ENCODE peak calls at places on chromosomes 7 and 10, in four cellular contexts. P is lower lobe of right lung, U is endothelial cell, Q is astrocyte of the spinal cord. L is an unnamed sample.

GRCh38 chr10:46217749-46218453 is 68.9 kb upstream of the ANTXRL start:
- DNase-seq in P (no peak), U (no peak), Q (no peak), L (no peak)

GRCh38 chr7:68246189-68246633 is 1249.6 kb downstream of the TYW1 start:
- DNase-seq in P (no peak), U (no peak), Q (no peak), L (no peak)

GRCh38 chr10:15571570-15571969 is 148.2 kb downstream of the ITGA8 start:
- DNase-seq in P (no peak), U (no peak), Q (peak), L (no peak)

GRCh38 chr7:158125091-158125490 is 462.5 kb downstream of the PTPRN2 start:
- DNase-seq in P (no peak), U (no peak), Q (no peak), L (no peak)

GRCh38 chr10:44978570-44979280 is at the start of gene DEPP1:
- DNase-seq in P (peak), U (peak), Q (peak), L (peak)

GRCh38 chr10:31142026-31142425 is 110.4 kb upstream of the ZNF438 start:
- DNase-seq in P (no peak), U (no peak), Q (peak), L (no peak)

GRCh38 chr10:13633689-13634088 is 46.9 kb downstream of the PRPF18 start:
- DNase-seq in P (no peak), U (no peak), Q (peak), L (no peak)

GRCh38 chr10:52927678-52928077 is 155.1 kb upstream of the MBL2 start:
- DNase-seq in P (no peak), U (no peak), Q (no peak), L (no peak)

GRCh38 chr10:92387289-92387940 is 96.4 kb downstream of the MARCHF5 start:
- DNase-seq in P (no peak), U (peak), Q (peak), L (peak)

GRCh38 chr7:121994625-121995410 is 121.9 kb downstream of the PTPRZ1 start:
- DNase-seq in P (no peak), U (peak), Q (peak), L (peak)

GRCh38 chr7:71208881-71209280 is 76.9 kb downstream of the GALNT17 start:
- DNase-seq in P (no peak), U (no peak), Q (no peak), L (no peak)

GRCh38 chr10:97185326-97186058 is at the start of gene SLIT1:
- DNase-seq in P (no peak), U (peak), Q (no peak), L (peak)

GRCh38 chr10:129057856-129058663 is 409.0 kb upstream of the MGMT start:
- DNase-seq in P (no peak), U (no peak), Q (no peak), L (no peak)

GRCh38 chr7:46744957-46745699 is 824.1 kb upstream of the IGFBP3 start:
- DNase-seq in P (no peak), U (no peak), Q (no peak), L (no peak)

GRCh38 chr10:50937230-50937907 is 51.9 kb upstream of the A1CF start:
- DNase-seq in P (no peak), U (peak), Q (peak), L (no peak)

GRCh38 chr10:18437486-18437885 is 213.9 kb downstream of the NSUN6 start:
- DNase-seq in P (no peak), U (no peak), Q (no peak), L (no peak)

GRCh38 chr10:128610113-128610512 is 483.9 kb upstream of the MKI67 start:
- DNase-seq in P (no peak), U (no peak), Q (no peak), L (no peak)

GRCh38 chr10:86659721-86660438 is 5.5 kb downstream of the OPN4 start:
- DNase-seq in P (peak), U (no peak), Q (no peak), L (no peak)

GRCh38 chr7:23135765-23136164 is 30.2 kb downstream of the KLHL7 start:
- DNase-seq in P (no peak), U (no peak), Q (no peak), L (no peak)

GRCh38 chr7:151045967-151046366 is 2.4 kb upstream of the ASIC3 start:
- DNase-seq in P (no peak), U (no peak), Q (no peak), L (no peak)

GRCh38 chr7:32115831-32116230 is 45.6 kb upstream of the PDE1C start:
- DNase-seq in P (no peak), U (no peak), Q (peak), L (no peak)

GRCh38 chr10:122657255-122657654 is 42.4 kb downstream of the C10orf120 start:
- DNase-seq in P (no peak), U (no peak), Q (no peak), L (no peak)

GRCh38 chr10:19638873-19639233 is 177.4 kb upstream of the PLXDC2 start:
- DNase-seq in P (no peak), U (no peak), Q (no peak), L (no peak)

GRCh38 chr7:44043902-44044301 is 600 bp upstream of the DBNL start:
- DNase-seq in P (no peak), U (no peak), Q (no peak), L (no peak)

GRCh38 chr7:105643384-105643783 is 62.1 kb upstream of the EFCAB10 start:
- DNase-seq in P (no peak), U (peak), Q (no peak), L (no peak)
- TF ChIP-seq CTCF in P (no peak), U (no peak), Q (no peak), L (peak)

DNA sequence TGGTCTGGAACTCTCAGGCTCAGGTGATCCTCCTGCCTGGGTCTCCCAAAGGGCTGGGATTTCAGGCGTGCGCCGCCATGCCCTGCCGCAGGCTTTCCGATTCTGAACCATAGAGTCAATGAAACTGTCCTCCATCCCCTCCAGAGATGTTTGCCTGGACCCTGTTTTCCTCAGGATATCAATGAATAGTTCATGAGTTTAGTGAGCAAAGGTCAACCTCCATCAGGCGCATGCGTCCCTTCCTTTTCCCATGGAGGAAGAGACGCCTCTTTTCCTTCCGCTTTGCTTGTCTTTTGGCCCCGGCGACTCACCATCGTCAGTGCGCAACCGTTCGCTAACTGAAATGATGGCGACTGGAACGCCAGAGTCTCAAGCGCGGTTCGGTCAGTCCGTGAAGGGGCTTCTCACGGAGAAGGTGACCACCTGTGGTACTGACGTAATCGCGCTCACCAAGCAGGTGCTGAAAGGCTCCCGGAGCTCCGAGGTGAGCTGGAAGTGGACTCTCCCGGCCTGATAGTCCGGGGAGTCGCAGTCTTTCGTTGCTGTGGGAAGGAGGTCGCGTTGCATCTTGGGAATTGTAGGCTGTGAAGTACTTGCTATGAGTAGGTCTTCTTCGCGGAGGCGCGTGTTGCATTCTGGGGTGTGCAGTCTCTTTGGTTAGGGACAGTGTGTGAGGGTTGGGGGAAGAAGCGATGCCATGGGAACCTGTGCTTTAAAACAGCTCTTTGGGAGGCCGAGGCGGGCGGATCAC is at the start of gene BORCS7:
- DNase-seq in P (peak), U (peak), Q (peak), L (peak)
- TF ChIP-seq CTCF in P (no peak), U (no peak), Q (no peak), L (no peak)

GRCh38 chr7:110442386-110442837 is 648.5 kb upstream of the LRRN3 start:
- DNase-seq in P (no peak), U (peak), Q (peak), L (no peak)
- TF ChIP-seq CTCF in P (peak), U (peak), Q (peak), L (peak)

GRCh38 chr7:140605337-140605736 is 35.3 kb downstream of the DENND2A start:
- DNase-seq in P (no peak), U (no peak), Q (peak), L (no peak)

GRCh38 chr7:140610204-140611165 is 30.1 kb downstream of the DENND2A start:
- DNase-seq in P (no peak), U (no peak), Q (no peak), L (no peak)

GRCh38 chr7:140604760-140605159 is 35.9 kb downstream of the DENND2A start:
- DNase-seq in P (no peak), U (no peak), Q (peak), L (no peak)

GRCh38 chr7:140609646-140610045 is 31.0 kb downstream of the DENND2A start:
- DNase-seq in P (no peak), U (no peak), Q (peak), L (no peak)

GRCh38 chr7:140607441-140607989 is 33.1 kb downstream of the DENND2A start:
- DNase-seq in P (peak), U (no peak), Q (peak), L (no peak)
- TF ChIP-seq CTCF in P (no peak), U (no peak), Q (no peak), L (no peak)

DNA sequence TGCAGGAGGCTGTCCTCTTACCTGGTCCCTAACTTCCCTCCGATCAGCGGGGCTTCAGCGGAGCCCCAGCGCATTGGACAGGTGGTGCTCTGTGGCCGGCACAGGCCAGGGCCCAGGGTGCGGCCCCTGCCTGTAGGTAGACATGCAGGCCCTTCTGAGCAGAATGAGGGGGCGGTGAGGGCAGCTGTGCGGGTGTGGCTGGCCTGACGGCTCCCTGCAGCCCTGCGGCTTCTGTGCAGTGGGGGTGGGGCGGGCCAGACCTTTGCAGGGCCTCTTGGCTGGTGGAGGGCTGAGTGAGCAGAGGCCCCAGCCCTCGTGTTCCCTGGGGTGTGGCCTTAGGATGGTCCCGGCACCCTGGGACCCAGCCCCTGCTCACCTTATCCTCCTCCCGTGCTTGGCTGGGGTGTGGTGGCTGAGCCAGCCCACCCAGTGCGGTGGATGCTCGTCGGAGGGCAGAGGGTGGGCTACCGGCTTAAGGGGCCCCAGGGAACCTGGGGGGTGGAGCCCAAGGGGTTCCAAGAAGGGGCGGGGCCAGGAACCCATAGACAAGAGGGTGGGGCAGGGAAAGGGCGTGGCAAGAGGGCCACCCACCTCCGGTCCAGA is 175.2 kb upstream of the TNRC18 start:
- DNase-seq in P (no peak), U (no peak), Q (no peak), L (no peak)
- TF ChIP-seq CTCF in P (no peak), U (no peak), Q (no peak), L (no peak)

GRCh38 chr10:70267161-70267933 is 16.5 kb downstream of the NPFFR1 start:
- DNase-seq in P (no peak), U (peak), Q (peak), L (no peak)
- TF ChIP-seq CTCF in P (peak), U (peak), Q (peak), L (peak)

GRCh38 chr10:118045842-118046490 is 775 bp downstream of the RAB11FIP2 start:
- DNase-seq in P (peak), U (no peak), Q (peak), L (no peak)

GRCh38 chr10:118045154-118045841 is 1.4 kb downstream of the RAB11FIP2 start:
- DNase-seq in P (no peak), U (no peak), Q (no peak), L (no peak)

GRCh38 chr10:118042827-118043242 is 3.9 kb downstream of the RAB11FIP2 start:
- DNase-seq in P (no peak), U (no peak), Q (peak), L (no peak)

GRCh38 chr10:118047363-118047719 is 600 bp upstream of the RAB11FIP2 start:
- DNase-seq in P (no peak), U (no peak), Q (no peak), L (no peak)

DNA sequence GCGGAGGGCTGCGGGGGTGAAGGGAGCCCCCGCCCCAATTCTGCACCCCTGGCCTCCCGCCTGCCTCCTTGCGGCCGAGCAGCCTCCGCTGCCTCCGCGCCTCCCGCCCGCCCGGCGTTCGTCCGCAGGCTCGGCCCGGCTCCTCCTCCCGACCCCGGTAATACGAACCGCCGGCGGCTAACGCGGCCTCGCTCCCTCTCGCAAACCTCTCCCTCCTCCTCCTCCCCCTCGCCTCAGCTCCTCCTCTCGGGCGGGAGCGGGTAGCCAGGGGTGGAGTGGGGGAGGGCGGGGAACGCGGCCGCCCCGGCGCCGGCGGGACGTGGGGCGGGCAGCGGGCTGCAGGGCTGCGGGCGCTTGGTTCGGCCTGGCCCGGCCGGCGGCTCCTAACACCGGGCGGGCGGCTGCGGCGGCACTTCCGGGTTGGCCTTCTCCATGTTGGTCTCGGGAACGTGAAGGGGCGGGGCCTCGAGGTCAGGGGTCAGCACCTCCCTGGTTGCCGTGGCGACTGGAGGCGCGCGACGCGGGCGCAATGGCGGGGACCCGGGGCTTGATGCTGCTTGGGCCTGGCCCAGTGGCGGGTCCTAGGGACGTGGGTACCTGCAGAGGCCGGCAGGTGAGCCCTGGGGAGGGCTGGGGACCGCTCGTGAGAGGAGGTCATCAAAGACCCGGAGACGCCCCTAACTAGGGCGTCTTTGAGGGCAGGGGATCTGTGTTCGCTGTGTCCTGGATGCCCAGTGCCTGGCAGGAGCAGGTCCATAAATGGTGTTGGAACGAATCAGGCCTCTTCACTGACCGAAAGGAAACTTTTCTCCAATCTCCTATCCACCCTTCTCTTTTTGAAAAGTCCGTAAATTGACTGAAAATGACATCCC is at the start of gene RAB11FIP2:
- DNase-seq in P (peak), U (peak), Q (peak), L (peak)
- TF ChIP-seq CTCF in P (peak), U (no peak), Q (peak), L (peak)